ENCODE peak calls at places on chromosomes 13 and 19, in six cellular contexts. V is stimulated activated CD4-positive, alpha-beta T cell treated with anti-CD3 and anti-CD28 coated beads, TNF-alpha, amount 100 ng/mL, for 1 hour; P is left colon; X is activated gamma-delta T cell; R is activated CD8-positive, alpha-beta memory T cell treated with anti-CD3 and anti-CD28 coated beads, Interleukin-2, amount 50 U/mL, for 48 hours; K is endothelial cell. Y is an unnamed sample.

GRCh38 chr19:18131841-18132596 is 20.9 kb upstream of the PIK3R2 start:
- DNase-seq in V (no peak), P (no peak), X (no peak), R (no peak), K (no peak), Y (no peak)

GRCh38 chr19:44792286-44792685 is 14.6 kb downstream of the CBLC start:
- DNase-seq in V (no peak), P (no peak), X (no peak), R (no peak), K (no peak), Y (no peak)

GRCh38 chr19:50460161-50460765 is 16.0 kb upstream of the EMC10 start:
- DNase-seq in V (no peak), P (no peak), X (no peak), R (no peak), K (no peak), Y (no peak)

GRCh38 chr13:62278271-62278670 is 862.6 kb upstream of the PCDH20 start:
- DNase-seq in V (no peak), P (no peak), X (no peak), R (no peak), K (no peak), Y (no peak)

GRCh38 chr13:20128459-20128927 is 32.4 kb downstream of the GJA3 start:
- DNase-seq in V (no peak), P (peak), X (no peak), R (peak), K (no peak), Y (peak)

GRCh38 chr19:13152356-13152853 is 2.2 kb downstream of the IER2 start:
- DNase-seq in V (no peak), P (no peak), X (no peak), R (no peak), K (no peak), Y (no peak)

GRCh38 chr19:8396563-8397203 is 6.5 kb downstream of the RAB11B start:
- DNase-seq in V (peak), P (peak), X (peak), R (peak), K (peak), Y (peak)

GRCh38 chr13:21338156-21338555 is 120.9 kb downstream of the ZDHHC20 start:
- DNase-seq in V (no peak), P (no peak), X (no peak), R (no peak), K (no peak), Y (no peak)

GRCh38 chr13:22662771-22663170 is 518.0 kb upstream of the SGCG start:
- DNase-seq in V (no peak), P (no peak), X (no peak), R (no peak), K (no peak), Y (no peak)

GRCh38 chr19:3969435-3970312 is 1.2 kb downstream of the DAPK3 start:
- DNase-seq in V (no peak), P (no peak), X (no peak), R (no peak), K (peak), Y (no peak)

GRCh38 chr19:19548915-19549537 is 11.0 kb downstream of the CILP2 start:
- DNase-seq in V (no peak), P (no peak), X (no peak), R (no peak), K (no peak), Y (no peak)

GRCh38 chr19:48844472-48844871 is 8.2 kb upstream of the HSD17B14 start:
- DNase-seq in V (no peak), P (no peak), X (no peak), R (no peak), K (no peak), Y (no peak)

GRCh38 chr13:45219123-45219891 is 18.5 kb upstream of the KCTD4 start:
- DNase-seq in V (no peak), P (no peak), X (no peak), R (no peak), K (no peak), Y (no peak)

GRCh38 chr13:84137292-84137691 is 255.0 kb upstream of the SLITRK1 start:
- DNase-seq in V (no peak), P (peak), X (no peak), R (no peak), K (no peak), Y (no peak)

GRCh38 chr13:89153941-89154340 is 1482.8 kb downstream of the SLITRK5 start:
- DNase-seq in V (no peak), P (no peak), X (no peak), R (no peak), K (no peak), Y (no peak)

GRCh38 chr13:97258801-97259200 is 36.7 kb downstream of the MBNL2 start:
- DNase-seq in V (no peak), P (no peak), X (no peak), R (no peak), K (no peak), Y (no peak)

GRCh38 chr13:27038323-27038722 is 133.3 kb downstream of the USP12 start:
- DNase-seq in V (no peak), P (no peak), X (no peak), R (no peak), K (no peak), Y (no peak)

GRCh38 chr19:46361915-46362314 is 15.0 kb downstream of the PPP5C start:
- DNase-seq in V (no peak), P (no peak), X (no peak), R (no peak), K (no peak), Y (no peak)

GRCh38 chr19:45954132-45954531 is 19.5 kb downstream of the NOVA2 start:
- DNase-seq in V (no peak), P (no peak), X (no peak), R (no peak), K (no peak), Y (no peak)

GRCh38 chr13:114034481-114034891 is 60.6 kb upstream of the C13orf46 start:
- DNase-seq in V (no peak), P (no peak), X (no peak), R (no peak), K (no peak), Y (no peak)

GRCh38 chr19:45100797-45101196 is 7.8 kb downstream of the PPP1R37 start:
- DNase-seq in V (no peak), P (no peak), X (no peak), R (no peak), K (no peak), Y (no peak)

GRCh38 chr13:105069106-105069505 is 1466.4 kb downstream of the EFNB2 start:
- DNase-seq in V (no peak), P (no peak), X (no peak), R (no peak), K (no peak), Y (no peak)

GRCh38 chr19:45294291-45295029 is 28.2 kb downstream of the CKM start:
- DNase-seq in V (no peak), P (no peak), X (no peak), R (no peak), K (no peak), Y (no peak)

GRCh38 chr19:43812689-43813088 is 10.4 kb upstream of the LYPD5 start:
- DNase-seq in V (no peak), P (no peak), X (no peak), R (no peak), K (no peak), Y (no peak)

GRCh38 chr13:98089246-98089645 is 53.6 kb upstream of the FARP1 start:
- DNase-seq in V (no peak), P (no peak), X (no peak), R (no peak), K (no peak), Y (no peak)

GRCh38 chr19:18895828-18896341 is at the start of gene CERS1:
- DNase-seq in V (no peak), P (no peak), X (no peak), R (no peak), K (peak), Y (no peak)

GRCh38 chr19:38713227-38713649 is 31.0 kb downstream of the CAPN12 start:
- DNase-seq in V (no peak), P (no peak), X (no peak), R (no peak), K (no peak), Y (peak)

GRCh38 chr19:18896421-18896841 is 473 bp upstream of the CERS1 start:
- DNase-seq in V (no peak), P (no peak), X (no peak), R (no peak), K (no peak), Y (no peak)

GRCh38 chr13:109728061-109728460 is 58.3 kb downstream of the IRS2 start:
- DNase-seq in V (no peak), P (no peak), X (no peak), R (no peak), K (no peak), Y (no peak)

GRCh38 chr13:46992383-46992952 is 95.6 kb upstream of the HTR2A start:
- DNase-seq in V (no peak), P (no peak), X (no peak), R (no peak), K (peak), Y (no peak)

GRCh38 chr13:30153871-30154426 is 153.4 kb downstream of the KATNAL1 start:
- DNase-seq in V (no peak), P (no peak), X (peak), R (no peak), K (no peak), Y (no peak)

GRCh38 chr13:42696191-42696590 is 85.2 kb upstream of the FAM216B start:
- DNase-seq in V (no peak), P (no peak), X (no peak), R (no peak), K (no peak), Y (no peak)

GRCh38 chr13:76164290-76164689 is 528.2 kb downstream of the LMO7 start:
- DNase-seq in V (no peak), P (no peak), X (no peak), R (no peak), K (no peak), Y (no peak)

GRCh38 chr19:48817585-48818124 is 6.8 kb upstream of the BCAT2 start:
- DNase-seq in V (no peak), P (no peak), X (no peak), R (no peak), K (no peak), Y (no peak)

GRCh38 chr19:28307963-28308362 is 905.0 kb downstream of the UQCRFS1 start:
- DNase-seq in V (no peak), P (peak), X (no peak), R (no peak), K (no peak), Y (no peak)

GRCh38 chr19:51365211-51366049 is 758 bp downstream of the ETFB start:
- DNase-seq in V (no peak), P (peak), X (no peak), R (no peak), K (no peak), Y (peak)

GRCh38 chr13:45500492-45501174 is 35.9 kb downstream of the COG3 start:
- DNase-seq in V (no peak), P (no peak), X (no peak), R (no peak), K (no peak), Y (no peak)

Y was measured in colonic mucosa.